ENCODE peak calls at places on chromosomes 4 and X, in five cellular contexts. B is fibroblast of lung, K is left ventricle myocardium inferior, Z is endodermal cell, E is SJSA1. Q is an unnamed sample. For H3K9me3 and H3K4me1, the result is how much of the 10 kb centered on the place peaks cover.

GRCh38 chr4:101682946-101683345 is 107.6 kb upstream of the BANK1 start:
- DNase-seq in E (no peak), K (no peak), Z (no peak), B (no peak), Q (no peak)

GRCh38 chr4:153641532-153641931 is 42.5 kb upstream of the TLR2 start:
- DNase-seq in Z (no peak), B (no peak), K (no peak), E (no peak), Q (no peak)

GRCh38 chr4:136106753-136107152 is 1425.5 kb downstream of the PCDH18 start:
- DNase-seq in K (no peak), B (no peak), Z (no peak), E (no peak), Q (no peak)

GRCh38 chr4:149885896-149886295 is 70.3 kb upstream of the IQCM start:
- DNase-seq in Z (no peak), K (no peak), B (peak), E (peak), Q (no peak)

GRCh38 chr4:89024051-89024675 is 32.8 kb downstream of the FAM13A start:
- DNase-seq in B (peak), K (no peak), Z (peak), E (peak), Q (no peak)

GRCh38 chrX:123833387-123833786 is 26.5 kb upstream of the XIAP start:
- DNase-seq in Z (peak), B (peak), K (no peak), E (peak), Q (no peak)

GRCh38 chr4:98452091-98452490 is 190.9 kb downstream of the RAP1GDS1 start:
- DNase-seq in Z (no peak), E (no peak), K (no peak), B (no peak), Q (no peak)

GRCh38 chrX:30735839-30736238 is 82.6 kb downstream of the GK start:
- DNase-seq in E (peak), Z (peak), K (peak), B (peak), Q (peak)

GRCh38 chr4:107548211-107548905 is 171.7 kb downstream of the PAPSS1 start:
- DNase-seq in K (no peak), Z (no peak), E (no peak), B (peak), Q (no peak)

GRCh38 chr4:102420563-102421221 is 75.4 kb upstream of the SLC39A8 start:
- DNase-seq in B (peak), Z (no peak), E (peak), K (no peak), Q (no peak)

GRCh38 chrX:110420771-110421498 is 62.3 kb downstream of the RTL9 start:
- DNase-seq in Z (no peak), B (no peak), E (no peak), K (no peak), Q (no peak)

GRCh38 chr4:172776203-172776896 is 392.3 kb upstream of the GALNT7 start:
- DNase-seq in B (no peak), E (peak), K (no peak), Z (no peak), Q (no peak)

GRCh38 chrX:122816288-122816687 is 367.8 kb upstream of the GRIA3 start:
- DNase-seq in B (no peak), Z (no peak), E (no peak), K (no peak), Q (no peak)

GRCh38 chr4:8248091-8248490 is 21.5 kb upstream of the HTRA3 start:
- DNase-seq in K (no peak), Z (no peak), B (peak), E (no peak), Q (no peak)

GRCh38 chr4:6986067-6986780 is 56.9 kb upstream of the TADA2B start:
- DNase-seq in Z (peak), E (peak), K (peak), B (peak), Q (no peak)

GRCh38 chrX:150504399-150505186 is 63.8 kb upstream of the MTM1 start:
- DNase-seq in B (no peak), Z (peak), E (no peak), K (no peak), Q (no peak)

GRCh38 chrX:24248042-24248441 is 65.8 kb downstream of the SUPT20HL2 start:
- DNase-seq in B (no peak), Z (no peak), E (no peak), K (no peak), Q (no peak)

GRCh38 chr4:118968006-118968405 is 79.4 kb downstream of the SYNPO2 start:
- DNase-seq in K (no peak), E (peak), B (peak), Z (peak), Q (no peak)

GRCh38 chr4:54152846-54153600 is 53.1 kb downstream of the GSX2 start:
- DNase-seq in Z (no peak), K (no peak), E (peak), B (peak), Q (no peak)

GRCh38 chrX:115970718-115971117 is 199.8 kb upstream of the AGTR2 start:
- DNase-seq in B (no peak), Z (no peak), E (no peak), K (no peak), Q (no peak)

GRCh38 chr4:15234585-15235126 is 193.2 kb upstream of the C1QTNF7 start:
- DNase-seq in B (peak), Z (no peak), E (peak), K (no peak), Q (peak)

GRCh38 chr4:66055999-66056398 is 385.7 kb upstream of the EPHA5 start:
- DNase-seq in B (no peak), E (no peak), K (no peak), Z (no peak), Q (no peak)

GRCh38 chr4:84503495-84504437 is 4.7 kb upstream of the NKX6-1 start:
- DNase-seq in Z (peak), B (peak), K (no peak), E (peak), Q (no peak)

GRCh38 chr4:167021545-167022155 is 212.6 kb downstream of the SPOCK3 start:
- DNase-seq in K (peak), Z (peak), B (peak), E (peak), Q (no peak)

GRCh38 chr4:78650106-78651021 is 98.8 kb downstream of the ANXA3 start:
- DNase-seq in K (no peak), B (peak), E (no peak), Z (no peak), Q (no peak)

GRCh38 chrX:6184900-6185515 is 43.7 kb downstream of the NLGN4X start:
- DNase-seq in B (no peak), Z (no peak), K (no peak), E (no peak), Q (peak)

GRCh38 chr4:53596901-53597300 is 5.6 kb upstream of the LNX1 start:
- DNase-seq in B (no peak), Z (no peak), E (no peak), K (no peak), Q (no peak)

GRCh38 chr4:164876680-164877324 is at the start of gene APELA:
- DNase-seq in Z (peak), K (no peak), B (no peak), E (peak), Q (no peak)

GRCh38 chr4:37475776-37476175 is 210.4 kb downstream of the RELL1 start:
- DNase-seq in Z (no peak), E (no peak), B (no peak), K (no peak), Q (no peak)

GRCh38 chrX:23667239-23668177 is at the start of gene PRDX4:
- DNase-seq in E (peak), K (peak), Z (peak), B (peak), Q (peak)

GRCh38 chr4:4985844-4986243 is 33.4 kb downstream of the CYTL1 start:
- DNase-seq in Z (peak), E (no peak), B (no peak), K (no peak), Q (no peak)

GRCh38 chrX:86133761-86134160 is 14.5 kb upstream of the DACH2 start:
- DNase-seq in K (no peak), B (peak), Z (no peak), E (no peak), Q (no peak)

GRCh38 chrX:131812847-131813825 is 210.0 kb upstream of the STK26 start:
- DNase-seq in B (no peak), Z (no peak), E (no peak), K (no peak), Q (no peak)

GRCh38 chr4:110636231-110636676 is 13.4 kb upstream of the PITX2 start:
- DNase-seq in Z (no peak), E (peak), B (no peak), K (no peak), Q (no peak)

GRCh38 chr4:110636677-110637407 is 14.0 kb upstream of the PITX2 start:
- DNase-seq in Z (peak), E (peak), B (no peak), K (no peak), Q (no peak)

GRCh38 chr4:110633358-110634319 is 10.8 kb upstream of the PITX2 start:
- DNase-seq in K (no peak), B (no peak), Z (peak), E (no peak), Q (peak)

GRCh38 chr4:110634320-110635154 is 11.7 kb upstream of the PITX2 start:
- DNase-seq in Z (no peak), K (no peak), B (no peak), E (peak), Q (no peak)

GRCh38 chr4:110635155-110635479 is 12.2 kb upstream of the PITX2 start:
- DNase-seq in Z (no peak), E (no peak), B (no peak), K (no peak), Q (no peak)
- H3K9me3 ChIP-seq in Z (under half), E (under half), B (under half), K (under half), Q (under half)

GRCh38 chr4:177558995-177559394 is 116.8 kb upstream of the AGA start:
- DNase-seq in Z (peak), B (no peak), E (no peak), K (no peak), Q (no peak)
- H3K4me1 ChIP-seq in Z (under half), B (under half), E (under half), K (under half), Q (under half)

GRCh38 chr4:112312610-112313239 is 15.6 kb downstream of the ALPK1 start:
- DNase-seq in K (no peak), B (no peak), E (no peak), Z (no peak), Q (no peak)

GRCh38 chr4:112315446-112315845 is 18.3 kb downstream of the ALPK1 start:
- DNase-seq in K (no peak), E (no peak), B (no peak), Z (no peak), Q (no peak)

GRCh38 chr4:112318239-112319142 is 21.3 kb downstream of the ALPK1 start:
- DNase-seq in K (no peak), E (no peak), Z (no peak), B (no peak), Q (no peak)

GRCh38 chr4:112311516-112311915 is 14.3 kb downstream of the ALPK1 start:
- DNase-seq in E (no peak), Z (no peak), K (no peak), B (no peak), Q (no peak)

DNA sequence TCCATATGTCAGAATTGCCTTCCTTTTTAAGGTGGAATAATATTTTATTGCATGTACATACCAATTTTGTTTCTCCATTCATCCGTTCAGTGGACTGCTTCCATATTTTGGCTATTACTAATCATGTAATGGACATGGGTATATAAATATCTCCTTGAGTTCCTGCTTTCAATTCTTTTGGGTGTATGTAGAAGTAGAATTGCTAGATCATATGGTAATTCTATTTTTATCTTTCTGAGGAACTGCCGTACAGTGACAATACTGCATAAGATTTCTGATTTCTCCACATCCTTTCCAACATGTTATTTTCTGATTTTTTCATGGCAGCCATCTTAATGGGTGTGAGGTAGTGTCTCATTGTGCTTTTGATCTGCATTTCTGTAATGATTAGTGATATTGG is 19.2 kb downstream of the ALPK1 start:
- DNase-seq in E (no peak), Z (no peak), B (no peak), K (no peak), Q (no peak)
- H3K4me3 ChIP-seq in E (no peak), Z (no peak), B (no peak), K (no peak), Q (no peak)

GRCh38 chrX:48958635-48959094 is 1.3 kb upstream of the OTUD5 start:
- DNase-seq in E (no peak), B (peak), Z (no peak), K (peak), Q (no peak)
- H3K9me3 ChIP-seq in E (under half), B (under half), Z (under half), K (under half), Q (under half)